ENCODE peak calls at places on chromosomes 12 and 14, in eight cellular contexts. U is astrocyte; E is left lung; C is fibroblast of lung; V is thoracic aorta; Q is cardiac muscle cell; P is endothelial cell of umbilical vein; D is CD8-positive, alpha-beta T cell. N is an unnamed sample.

GRCh38 chr12:108515916-108516315 is 839 bp downstream of the FICD start:
- DNase-seq in D (no peak), P (peak; percentile 7), E (no peak), C (no peak), V (no peak), U (no peak), Q (peak; percentile 6), N (no peak)

GRCh38 chr12:6056406-6057211 is 67.9 kb downstream of the VWF start:
- DNase-seq in E (no peak), Q (no peak), P (no peak), U (no peak), V (no peak), D (peak; percentile 53), C (peak; percentile 11), N (no peak)

GRCh38 chr14:41636492-41637392 is 30.1 kb downstream of the LRFN5 start:
- DNase-seq in E (no peak), P (no peak), V (no peak), D (no peak), U (peak; percentile 16), Q (peak; percentile 8), C (no peak), N (no peak)

GRCh38 chr14:76908834-76909233 is 82.6 kb downstream of the LRRC74A start:
- DNase-seq in D (peak; percentile 44), V (no peak), C (no peak), P (no peak), Q (no peak), E (no peak), U (no peak), N (peak; percentile 62)

GRCh38 chr12:47410862-47411261 is 295.0 kb downstream of the RPAP3 start:
- DNase-seq in U (no peak), V (no peak), D (no peak), P (no peak), Q (no peak), C (no peak), E (no peak), N (no peak)

GRCh38 chr14:64387232-64387737 is 868 bp upstream of the MTHFD1 start:
- DNase-seq in E (no peak), C (peak; percentile 32), U (peak; percentile 20), V (no peak), P (peak; percentile 41), D (no peak), Q (peak; percentile 36), N (no peak)

GRCh38 chr14:70926187-70926830 is 19.1 kb downstream of the PCNX1 start:
- DNase-seq in Q (no peak), C (no peak), D (peak; percentile 33), U (no peak), P (no peak), V (no peak), E (no peak), N (no peak)

GRCh38 chr12:21476949-21477348 is 24.5 kb downstream of the RECQL start:
- DNase-seq in U (peak; percentile 55), E (no peak), V (no peak), C (peak; percentile 45), P (peak; percentile 48), Q (peak; percentile 13), D (no peak), N (no peak)

GRCh38 chr14:100533647-100534485 is 53.4 kb downstream of the BEGAIN start:
- DNase-seq in Q (peak; percentile 16), U (no peak), V (peak; percentile 1), P (no peak), C (peak; percentile 22), D (peak; percentile 9), E (peak; percentile 79), N (peak; percentile 65)

GRCh38 chr14:92384461-92385133 is 61.6 kb downstream of the SLC24A4 start:
- DNase-seq in D (no peak), Q (peak; percentile 12), V (no peak), P (no peak), C (no peak), U (no peak), E (no peak), N (no peak)

GRCh38 chr12:106258226-106258625 is 10.4 kb upstream of the CKAP4 start:
- DNase-seq in Q (no peak), U (no peak), C (no peak), E (no peak), P (no peak), D (no peak), V (no peak), N (no peak)

GRCh38 chr12:42756841-42757661 is 167.5 kb upstream of the PRICKLE1 start:
- DNase-seq in C (peak; percentile 57), U (peak; percentile 100), D (no peak), V (no peak), Q (peak; percentile 88), E (no peak), P (peak; percentile 44), N (no peak)

GRCh38 chr12:57474862-57475261 is 4.8 kb downstream of the ARHGAP9 start:
- DNase-seq in C (no peak), U (no peak), V (no peak), P (no peak), D (no peak), E (no peak), Q (no peak), N (no peak)

DNA sequence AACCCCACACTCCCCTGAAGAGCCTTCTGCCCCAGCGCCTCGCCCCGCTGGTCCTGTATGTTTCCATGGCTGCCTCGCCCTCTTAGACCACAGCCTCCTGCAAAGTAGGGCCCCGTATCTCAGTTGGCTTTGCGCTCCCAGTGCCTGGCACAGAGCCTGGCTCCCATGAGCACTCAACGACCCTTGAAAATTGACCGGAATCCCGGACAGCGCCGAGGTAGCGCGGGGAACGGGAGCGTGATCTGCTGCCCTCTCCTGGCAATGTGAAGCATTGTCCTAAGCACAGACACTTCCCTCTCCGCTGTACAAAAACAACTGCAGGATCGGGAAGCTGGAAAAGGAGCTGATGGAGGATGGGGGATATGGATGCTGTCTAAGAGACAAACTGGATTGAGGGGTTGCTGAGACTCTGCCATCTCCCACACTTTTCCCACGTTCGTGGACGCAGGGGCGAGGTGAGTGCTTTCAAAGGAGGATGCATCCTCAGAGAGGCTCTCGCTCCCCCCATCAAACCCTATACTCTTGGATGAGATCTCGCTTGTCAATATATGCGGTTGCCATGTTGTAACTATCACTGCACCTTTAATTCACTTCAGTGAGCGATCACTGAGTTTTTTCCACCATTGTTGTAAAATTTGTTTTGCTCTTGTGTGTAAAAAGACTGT is 10.7 kb upstream of the FKBP4 start:
- DNase-seq in Q (peak; percentile 74), D (peak; percentile 54), U (no peak), E (peak; percentile 86), C (peak; percentile 52), V (no peak), P (peak; percentile 52), N (peak; percentile 81)
- H3K4me3 ChIP-seq in Q (no peak overlapping the region), D (peak overlapping the region; percentile 16), U (no peak overlapping the region), E (no peak overlapping the region), C (no peak overlapping the region), V (peak overlapping the region; percentile 55), P (no peak overlapping the region), N (peak overlapping the region; percentile 27)

DNA sequence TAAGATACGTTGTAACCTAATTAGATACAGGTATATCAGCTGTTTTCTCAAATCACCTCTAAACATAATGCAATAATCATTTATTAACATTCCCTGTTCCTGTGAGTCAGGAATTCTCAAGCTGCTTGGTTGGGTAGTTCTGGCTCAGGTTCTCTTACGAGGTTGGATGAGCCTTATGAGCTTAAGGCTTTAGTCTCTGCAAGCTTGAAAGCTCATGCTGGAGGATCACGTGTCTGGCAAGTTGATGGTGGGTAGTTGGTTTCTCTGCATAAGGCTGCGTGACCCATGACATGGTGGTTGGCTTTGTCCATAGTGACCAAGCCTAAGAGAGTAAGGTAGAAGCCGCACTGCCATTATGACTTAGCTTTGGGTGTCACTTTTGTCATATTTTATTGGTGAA is 62.0 kb downstream of the PLEKHA5 start:
- DNase-seq in V (no peak), E (no peak), Q (no peak), U (peak; percentile 39), D (no peak), P (no peak), C (no peak), N (no peak)
- H3K27ac ChIP-seq in V (peak overlapping the region; percentile 43), E (no peak overlapping the region), Q (peak overlapping the region; percentile 73), U (peak overlapping the region; percentile 62), D (no peak overlapping the region), P (no peak overlapping the region), C (no peak overlapping the region), N (no peak overlapping the region)

GRCh38 chr12:133120385-133121191 is 9.5 kb downstream of the ZNF891 start:
- DNase-seq in U (no peak), V (no peak), E (no peak), P (no peak), C (peak; percentile 5), Q (no peak), D (no peak), N (no peak)
- H3K36me3 ChIP-seq in U (peaks cover 12% of the 10 kb centered on the region), V (peaks cover 66% of the 10 kb centered on the region), E (peaks cover 4% of the 10 kb centered on the region), P (no peaks in the 10 kb centered on the region), C (no peaks in the 10 kb centered on the region), Q (peaks cover 19% of the 10 kb centered on the region), D (peaks cover 22% of the 10 kb centered on the region), N (peaks cover 5% of the 10 kb centered on the region)

DNA sequence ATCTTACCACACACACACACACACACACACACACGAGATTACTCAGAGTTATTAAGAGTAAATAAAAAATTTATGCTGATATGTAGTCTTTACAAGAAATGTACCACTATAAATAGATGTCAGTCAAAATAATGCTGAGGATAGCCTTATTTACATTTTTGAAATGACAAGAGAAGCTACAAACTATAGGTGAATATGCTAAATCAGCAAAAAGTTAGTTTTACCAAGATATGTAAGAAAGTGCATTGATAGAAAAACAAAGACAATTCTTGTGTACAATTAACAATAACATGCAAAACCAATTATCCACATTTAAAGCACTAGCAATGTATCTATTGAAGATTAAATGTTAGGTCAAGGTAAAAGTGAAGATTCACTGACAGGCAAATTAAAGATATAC is 46.8 kb upstream of the CERS5 start:
- DNase-seq in U (no peak), V (no peak), E (no peak), P (no peak), D (no peak), Q (no peak), C (no peak), N (no peak)
- H3K4me3 ChIP-seq in U (no peak overlapping the region), V (no peak overlapping the region), E (no peak overlapping the region), P (no peak overlapping the region), D (no peak overlapping the region), Q (no peak overlapping the region), C (no peak overlapping the region), N (no peak overlapping the region)

GRCh38 chr12:132373967-132374820 is 44.8 kb upstream of the GALNT9 start:
- DNase-seq in E (peak; percentile 61), U (no peak), V (no peak), P (no peak), D (no peak), Q (peak; percentile 45), C (peak; percentile 19), N (no peak)
- H3K27ac ChIP-seq in E (no peak overlapping the region), U (no peak overlapping the region), V (no peak overlapping the region), P (no peak overlapping the region), D (no peak overlapping the region), Q (no peak overlapping the region), C (no peak overlapping the region), N (no peak overlapping the region)

GRCh38 chr12:46363582-46364299 is 8.8 kb downstream of the SLC38A2 start:
- DNase-seq in P (no peak), D (no peak), Q (no peak), E (no peak), C (no peak), V (no peak), U (no peak), N (no peak)

GRCh38 chr12:46362895-46363581 is 9.5 kb downstream of the SLC38A2 start:
- DNase-seq in Q (peak; percentile 61), E (no peak), P (no peak), V (no peak), U (no peak), D (no peak), C (peak; percentile 53), N (no peak)

GRCh38 chr12:46364777-46365580 is 7.6 kb downstream of the SLC38A2 start:
- DNase-seq in P (peak; percentile 72), V (peak; percentile 38), C (peak; percentile 88), U (peak; percentile 83), Q (peak; percentile 88), E (no peak), D (no peak), N (no peak)

GRCh38 chr12:46365951-46366379 is 6.6 kb downstream of the SLC38A2 start:
- DNase-seq in V (no peak), E (no peak), U (no peak), C (no peak), P (no peak), D (no peak), Q (peak; percentile 53), N (no peak)

GRCh38 chr12:46364300-46364696 is 8.3 kb downstream of the SLC38A2 start:
- DNase-seq in P (no peak), U (no peak), C (no peak), D (no peak), E (no peak), V (no peak), Q (no peak), N (no peak)
- H3K36me3 ChIP-seq in P (peaks cover 95% of the 10 kb centered on the region), U (peaks cover 98% of the 10 kb centered on the region), C (peaks cover 31% of the 10 kb centered on the region), D (peaks cover 86% of the 10 kb centered on the region), E (peaks cover 2% of the 10 kb centered on the region), V (peaks cover 76% of the 10 kb centered on the region), Q (peaks cover 100% of the 10 kb centered on the region), N (peaks cover 100% of the 10 kb centered on the region)

N was measured in lower lobe of right lung.